ENCODE peak calls at places on chromosomes 3 and 15, in eight cellular contexts. One of them, this sample, is unnamed.

GRCh38 chr3:197308591-197308990 is 10.2 kb upstream of the DLG1 start:
- DNase-seq in H9: no peak
- DNase-seq in mesothelial cell of epicardium: no peak
- DNase-seq in hepatocyte: no peak
- DNase-seq in foreskin fibroblast: peak
- DNase-seq in stomach: no peak
- DNase-seq in heart left ventricle: no peak
- DNase-seq in body of pancreas: no peak
- DNase-seq in this sample: no peak

GRCh38 chr15:74643368-74644204 is 27.9 kb downstream of the CLK3 start:
- DNase-seq in H9: no peak
- DNase-seq in mesothelial cell of epicardium: no peak
- DNase-seq in hepatocyte: no peak
- DNase-seq in foreskin fibroblast: no peak
- DNase-seq in stomach: no peak
- DNase-seq in heart left ventricle: no peak
- DNase-seq in body of pancreas: no peak
- DNase-seq in this sample: no peak

GRCh38 chr3:21170964-21171363 is 580.0 kb downstream of the ZNF385D start:
- DNase-seq in H9: peak
- DNase-seq in mesothelial cell of epicardium: no peak
- DNase-seq in hepatocyte: peak
- DNase-seq in foreskin fibroblast: peak
- DNase-seq in stomach: no peak
- DNase-seq in heart left ventricle: no peak
- DNase-seq in body of pancreas: no peak
- DNase-seq in this sample: no peak

GRCh38 chr15:35181538-35181937 is 96.4 kb upstream of the NANOGP8 start:
- DNase-seq in H9: no peak
- DNase-seq in mesothelial cell of epicardium: no peak
- DNase-seq in hepatocyte: no peak
- DNase-seq in foreskin fibroblast: peak
- DNase-seq in stomach: no peak
- DNase-seq in heart left ventricle: no peak
- DNase-seq in body of pancreas: no peak
- DNase-seq in this sample: no peak

GRCh38 chr15:27457766-27458165 is 486.8 kb downstream of the GABRG3 start:
- DNase-seq in H9: no peak
- DNase-seq in mesothelial cell of epicardium: no peak
- DNase-seq in hepatocyte: no peak
- DNase-seq in foreskin fibroblast: no peak
- DNase-seq in stomach: no peak
- DNase-seq in heart left ventricle: no peak
- DNase-seq in body of pancreas: no peak
- DNase-seq in this sample: no peak

GRCh38 chr15:39344662-39345141 is 236.2 kb upstream of the THBS1 start:
- DNase-seq in H9: no peak
- DNase-seq in mesothelial cell of epicardium: no peak
- DNase-seq in hepatocyte: no peak
- DNase-seq in foreskin fibroblast: peak
- DNase-seq in stomach: no peak
- DNase-seq in heart left ventricle: no peak
- DNase-seq in body of pancreas: no peak
- DNase-seq in this sample: no peak

GRCh38 chr3:31288641-31289100 is 244.1 kb upstream of the STT3B start:
- DNase-seq in H9: peak
- DNase-seq in mesothelial cell of epicardium: no peak
- DNase-seq in hepatocyte: peak
- DNase-seq in foreskin fibroblast: peak
- DNase-seq in stomach: peak
- DNase-seq in heart left ventricle: peak
- DNase-seq in body of pancreas: no peak
- DNase-seq in this sample: no peak

GRCh38 chr3:193972816-193973215 is 163.1 kb upstream of the HES1 start:
- DNase-seq in H9: no peak
- DNase-seq in mesothelial cell of epicardium: no peak
- DNase-seq in hepatocyte: no peak
- DNase-seq in foreskin fibroblast: no peak
- DNase-seq in stomach: no peak
- DNase-seq in heart left ventricle: no peak
- DNase-seq in body of pancreas: no peak
- DNase-seq in this sample: no peak

GRCh38 chr3:90052425-90052950 is 945.1 kb downstream of the EPHA3 start:
- DNase-seq in H9: no peak
- DNase-seq in mesothelial cell of epicardium: no peak
- DNase-seq in hepatocyte: no peak
- DNase-seq in foreskin fibroblast: peak
- DNase-seq in stomach: no peak
- DNase-seq in heart left ventricle: peak
- DNase-seq in body of pancreas: no peak
- DNase-seq in this sample: no peak

GRCh38 chr3:171602072-171602471 is 141.9 kb upstream of the TNIK start:
- DNase-seq in H9: no peak
- DNase-seq in mesothelial cell of epicardium: no peak
- DNase-seq in hepatocyte: no peak
- DNase-seq in foreskin fibroblast: no peak
- DNase-seq in stomach: no peak
- DNase-seq in heart left ventricle: no peak
- DNase-seq in body of pancreas: no peak
- DNase-seq in this sample: no peak

GRCh38 chr3:190644766-190645165 is 130.9 kb downstream of the IL1RAP start:
- DNase-seq in H9: no peak
- DNase-seq in mesothelial cell of epicardium: no peak
- DNase-seq in hepatocyte: no peak
- DNase-seq in foreskin fibroblast: peak
- DNase-seq in stomach: no peak
- DNase-seq in heart left ventricle: no peak
- DNase-seq in body of pancreas: no peak
- DNase-seq in this sample: no peak

GRCh38 chr3:184230603-184231528 is 1.5 kb downstream of the VWA5B2 start:
- DNase-seq in H9: peak
- DNase-seq in mesothelial cell of epicardium: no peak
- DNase-seq in hepatocyte: no peak
- DNase-seq in foreskin fibroblast: no peak
- DNase-seq in stomach: peak
- DNase-seq in heart left ventricle: no peak
- DNase-seq in body of pancreas: no peak
- DNase-seq in this sample: no peak

GRCh38 chr3:61637088-61638051 is 76.0 kb downstream of the PTPRG start:
- DNase-seq in H9: no peak
- DNase-seq in mesothelial cell of epicardium: no peak
- DNase-seq in hepatocyte: peak
- DNase-seq in foreskin fibroblast: peak
- DNase-seq in stomach: peak
- DNase-seq in heart left ventricle: peak
- DNase-seq in body of pancreas: peak
- DNase-seq in this sample: no peak

GRCh38 chr15:71792521-71792920 is 17.8 kb upstream of the NR2E3 start:
- DNase-seq in H9: no peak
- DNase-seq in mesothelial cell of epicardium: no peak
- DNase-seq in hepatocyte: no peak
- DNase-seq in foreskin fibroblast: peak
- DNase-seq in stomach: no peak
- DNase-seq in heart left ventricle: no peak
- DNase-seq in body of pancreas: no peak
- DNase-seq in this sample: no peak

GRCh38 chr3:141487419-141488345 is 855 bp downstream of the RASA2 start:
- DNase-seq in H9: peak
- DNase-seq in mesothelial cell of epicardium: peak
- DNase-seq in hepatocyte: peak
- DNase-seq in foreskin fibroblast: peak
- DNase-seq in stomach: peak
- DNase-seq in heart left ventricle: peak
- DNase-seq in body of pancreas: peak
- DNase-seq in this sample: peak
- TF ChIP-seq CTCF in H9: no peak
- TF ChIP-seq CTCF in mesothelial cell of epicardium: no peak
- TF ChIP-seq CTCF in hepatocyte: no peak
- TF ChIP-seq CTCF in foreskin fibroblast: no peak
- TF ChIP-seq CTCF in stomach: no peak
- TF ChIP-seq CTCF in heart left ventricle: no peak
- TF ChIP-seq CTCF in body of pancreas: no peak
- TF ChIP-seq CTCF in this sample: no peak

GRCh38 chr15:41507820-41508290 is 5.8 kb downstream of the LTK start:
- DNase-seq in H9: no peak
- DNase-seq in mesothelial cell of epicardium: no peak
- DNase-seq in hepatocyte: no peak
- DNase-seq in foreskin fibroblast: no peak
- DNase-seq in stomach: peak
- DNase-seq in heart left ventricle: no peak
- DNase-seq in body of pancreas: peak
- DNase-seq in this sample: peak

GRCh38 chr15:41505776-41506175 is 7.9 kb downstream of the LTK start:
- DNase-seq in H9: no peak
- DNase-seq in mesothelial cell of epicardium: no peak
- DNase-seq in hepatocyte: no peak
- DNase-seq in foreskin fibroblast: no peak
- DNase-seq in stomach: no peak
- DNase-seq in heart left ventricle: no peak
- DNase-seq in body of pancreas: no peak
- DNase-seq in this sample: no peak

GRCh38 chr15:41503669-41504010 is 10.0 kb downstream of the ITPKA start:
- DNase-seq in H9: no peak
- DNase-seq in mesothelial cell of epicardium: no peak
- DNase-seq in hepatocyte: no peak
- DNase-seq in foreskin fibroblast: no peak
- DNase-seq in stomach: peak
- DNase-seq in heart left ventricle: no peak
- DNase-seq in body of pancreas: no peak
- DNase-seq in this sample: no peak

GRCh38 chr15:41504751-41505492 is 8.7 kb downstream of the LTK start:
- DNase-seq in H9: no peak
- DNase-seq in mesothelial cell of epicardium: no peak
- DNase-seq in hepatocyte: no peak
- DNase-seq in foreskin fibroblast: no peak
- DNase-seq in stomach: no peak
- DNase-seq in heart left ventricle: no peak
- DNase-seq in body of pancreas: no peak
- DNase-seq in this sample: no peak

DNA sequence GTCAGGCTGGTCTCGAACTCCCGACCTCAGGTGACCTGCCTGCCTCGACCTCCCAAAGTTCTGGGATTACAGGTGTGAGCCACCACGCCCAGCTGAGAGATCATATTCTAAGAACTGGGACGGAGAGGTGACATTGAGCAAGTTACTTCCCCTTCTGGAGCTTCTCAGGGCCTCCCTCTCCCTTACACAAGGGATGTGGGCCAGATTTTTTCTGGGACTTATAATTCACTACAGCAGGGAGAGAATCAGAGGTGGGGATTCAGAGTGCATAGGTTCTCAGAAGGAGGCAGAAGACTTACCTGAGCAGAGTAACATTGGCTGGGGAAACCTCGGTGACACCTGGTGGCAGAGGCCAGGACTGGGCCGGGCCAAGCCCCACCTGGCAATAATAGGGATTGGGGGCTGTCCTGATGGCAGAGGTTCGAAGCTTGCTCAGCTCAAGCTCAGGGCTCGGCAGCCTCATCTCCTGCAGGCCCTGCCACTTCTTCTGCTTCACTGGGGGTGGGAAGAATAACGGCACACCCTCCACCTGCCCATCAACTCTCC is 6.8 kb downstream of the LTK start:
- DNase-seq in H9: peak
- DNase-seq in mesothelial cell of epicardium: no peak
- DNase-seq in hepatocyte: no peak
- DNase-seq in foreskin fibroblast: no peak
- DNase-seq in stomach: no peak
- DNase-seq in heart left ventricle: no peak
- DNase-seq in body of pancreas: no peak
- DNase-seq in this sample: no peak
- TF ChIP-seq CTCF in H9: peak
- TF ChIP-seq CTCF in mesothelial cell of epicardium: no peak
- TF ChIP-seq CTCF in hepatocyte: no peak
- TF ChIP-seq CTCF in foreskin fibroblast: no peak
- TF ChIP-seq CTCF in stomach: no peak
- TF ChIP-seq CTCF in heart left ventricle: no peak
- TF ChIP-seq CTCF in body of pancreas: no peak
- TF ChIP-seq CTCF in this sample: peak

GRCh38 chr15:51727141-51727897 is 10.1 kb downstream of the LYSMD2 start:
- DNase-seq in H9: no peak
- DNase-seq in mesothelial cell of epicardium: no peak
- DNase-seq in hepatocyte: no peak
- DNase-seq in foreskin fibroblast: peak
- DNase-seq in stomach: no peak
- DNase-seq in heart left ventricle: no peak
- DNase-seq in body of pancreas: no peak
- DNase-seq in this sample: no peak
- TF ChIP-seq CTCF in H9: no peak
- TF ChIP-seq CTCF in mesothelial cell of epicardium: no peak
- TF ChIP-seq CTCF in hepatocyte: peak
- TF ChIP-seq CTCF in foreskin fibroblast: peak
- TF ChIP-seq CTCF in stomach: no peak
- TF ChIP-seq CTCF in heart left ventricle: peak
- TF ChIP-seq CTCF in body of pancreas: no peak
- TF ChIP-seq CTCF in this sample: no peak

GRCh38 chr3:120791958-120792357 is 49.4 kb downstream of the GTF2E1 start:
- DNase-seq in H9: no peak
- DNase-seq in mesothelial cell of epicardium: no peak
- DNase-seq in hepatocyte: peak
- DNase-seq in foreskin fibroblast: peak
- DNase-seq in stomach: no peak
- DNase-seq in heart left ventricle: no peak
- DNase-seq in body of pancreas: no peak
- DNase-seq in this sample: no peak
- TF ChIP-seq CTCF in H9: no peak
- TF ChIP-seq CTCF in mesothelial cell of epicardium: no peak
- TF ChIP-seq CTCF in hepatocyte: no peak
- TF ChIP-seq CTCF in foreskin fibroblast: no peak
- TF ChIP-seq CTCF in stomach: no peak
- TF ChIP-seq CTCF in heart left ventricle: no peak
- TF ChIP-seq CTCF in body of pancreas: no peak
- TF ChIP-seq CTCF in this sample: no peak

DNA sequence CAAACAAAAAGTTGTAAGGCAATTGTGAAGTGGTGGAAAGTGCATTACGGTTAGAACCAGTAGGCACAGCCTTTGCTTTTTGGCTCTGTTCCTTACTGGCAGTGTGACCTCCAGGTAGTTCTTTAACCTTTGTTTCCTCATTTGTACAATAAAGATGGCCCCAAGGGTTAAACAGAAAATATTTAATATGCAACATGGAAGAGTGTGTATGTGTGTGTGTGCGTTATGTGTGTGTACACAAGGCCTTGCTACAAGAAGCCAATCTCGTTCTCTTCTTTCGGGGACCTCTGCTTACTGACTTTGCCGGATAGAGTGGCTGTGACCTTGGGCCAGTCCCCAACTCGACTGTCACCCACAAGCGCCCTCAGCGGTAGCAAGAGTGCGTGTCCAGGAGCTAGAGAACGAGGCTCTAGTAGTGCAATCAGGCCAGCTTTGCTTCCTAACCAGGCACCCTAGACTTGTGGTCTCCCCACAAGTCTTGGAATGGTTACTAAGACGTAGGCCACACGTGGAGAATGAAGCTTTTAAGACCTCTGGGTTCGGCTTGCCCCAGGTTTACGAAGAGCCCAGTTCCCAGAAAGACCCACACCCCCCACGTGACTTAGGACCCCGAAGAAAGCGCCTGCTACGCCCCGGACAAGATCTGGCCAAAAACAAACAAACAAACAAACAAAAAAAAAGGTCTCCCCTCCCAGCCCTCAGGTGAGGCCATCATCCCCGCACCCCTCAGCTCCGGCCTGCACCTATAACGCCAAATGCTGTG is 593 bp downstream of the CIAO2A start:
- DNase-seq in H9: peak
- DNase-seq in mesothelial cell of epicardium: no peak
- DNase-seq in hepatocyte: peak
- DNase-seq in foreskin fibroblast: peak
- DNase-seq in stomach: peak
- DNase-seq in heart left ventricle: peak
- DNase-seq in body of pancreas: peak
- DNase-seq in this sample: no peak
- TF ChIP-seq CTCF in H9: peak
- TF ChIP-seq CTCF in mesothelial cell of epicardium: no peak
- TF ChIP-seq CTCF in hepatocyte: no peak
- TF ChIP-seq CTCF in foreskin fibroblast: no peak
- TF ChIP-seq CTCF in stomach: no peak
- TF ChIP-seq CTCF in heart left ventricle: no peak
- TF ChIP-seq CTCF in body of pancreas: no peak
- TF ChIP-seq CTCF in this sample: peak

This sample was measured in LNCaP clone FGC.